ENCODE peak calls at places on chromosomes 6 and 20, in nine cellular contexts. W, A, L, C, I, H, B, E and G are unnamed samples.

GRCh38 chr20:16069416-16070010 is 503.7 kb downstream of the KIF16B start:
- DNase-seq in E (no peak), H (no peak), A (no peak), L (no peak), B (no peak), C (peak), I (no peak), W (no peak), G (no peak)

GRCh38 chr20:51810155-51811039 is 8.1 kb upstream of the SALL4 start:
- DNase-seq in I (peak), B (no peak), A (no peak), H (peak), L (no peak), E (no peak), C (no peak), W (no peak), G (no peak)

GRCh38 chr6:88376759-88377387 is 210.7 kb upstream of the CNR1 start:
- DNase-seq in I (no peak), L (peak), E (no peak), W (no peak), B (peak), H (no peak), A (no peak), C (no peak), G (no peak)

GRCh38 chr20:62740286-62741141 is 31.9 kb downstream of the NTSR1 start:
- DNase-seq in L (peak), E (peak), B (peak), C (peak), I (peak), A (peak), H (no peak), W (peak), G (peak)

GRCh38 chr6:112310439-112311154 is 36.5 kb upstream of the RFPL4B start:
- DNase-seq in I (no peak), B (no peak), W (no peak), H (no peak), E (no peak), C (no peak), A (no peak), L (no peak), G (no peak)

GRCh38 chr6:24909281-24910216 is 26.2 kb downstream of the RIPOR2 start:
- DNase-seq in E (no peak), L (no peak), W (no peak), A (no peak), I (no peak), B (no peak), H (peak), C (no peak), G (no peak)

GRCh38 chr6:21597706-21598273 is 4.2 kb downstream of the SOX4 start:
- DNase-seq in I (no peak), B (no peak), A (no peak), H (no peak), C (no peak), W (no peak), L (no peak), E (peak), G (no peak)

GRCh38 chr6:6821639-6822261 is 233.2 kb downstream of the LY86 start:
- DNase-seq in E (no peak), C (no peak), A (no peak), L (no peak), H (no peak), B (no peak), W (no peak), I (no peak), G (no peak)

GRCh38 chr6:7433211-7433610 is 43.6 kb downstream of the RIOK1 start:
- DNase-seq in C (no peak), H (no peak), A (no peak), E (no peak), B (no peak), W (no peak), L (no peak), I (no peak), G (no peak)

GRCh38 chr20:13022401-13023170 is 13.8 kb downstream of the SPTLC3 start:
- DNase-seq in W (no peak), E (no peak), B (peak), A (no peak), L (peak), I (no peak), H (peak), C (no peak), G (no peak)

GRCh38 chr20:63351811-63352591 is 9.1 kb downstream of the CHRNA4 start:
- DNase-seq in A (no peak), W (no peak), L (no peak), H (peak), I (no peak), C (no peak), B (no peak), E (peak), G (no peak)

GRCh38 chr6:111736005-111736607 is 130.4 kb upstream of the TRAF3IP2 start:
- DNase-seq in A (no peak), C (no peak), L (peak), B (no peak), I (no peak), H (peak), W (no peak), E (no peak), G (no peak)

GRCh38 chr6:32700391-32701040 is 34.1 kb upstream of the HLA-DQB1 start:
- DNase-seq in C (no peak), H (peak), L (peak), I (peak), E (no peak), A (peak), W (peak), B (peak), G (no peak)

GRCh38 chr20:44089987-44090674 is 96.9 kb downstream of the JPH2 start:
- DNase-seq in A (peak), H (no peak), E (no peak), I (peak), W (no peak), C (peak), L (peak), B (peak), G (peak)

GRCh38 chr6:105611606-105612005 is 208.7 kb upstream of the PREP start:
- DNase-seq in C (no peak), I (no peak), H (no peak), W (no peak), L (no peak), E (no peak), A (no peak), B (no peak), G (peak)

GRCh38 chr6:158064725-158065251 is 83.1 kb downstream of the SYNJ2 start:
- DNase-seq in E (no peak), I (no peak), H (no peak), B (no peak), W (no peak), C (no peak), A (no peak), L (no peak), G (no peak)

GRCh38 chr6:158910484-158911075 is 89.4 kb downstream of the RSPH3 start:
- DNase-seq in I (no peak), B (peak), E (no peak), C (peak), A (no peak), H (peak), L (no peak), W (no peak), G (peak)

GRCh38 chr20:36145877-36146707 is 8.4 kb upstream of the EPB41L1 start:
- DNase-seq in I (no peak), B (peak), L (peak), E (peak), W (no peak), C (no peak), H (peak), A (no peak), G (no peak)

GRCh38 chr20:10551732-10552724 is 116.9 kb downstream of the SLX4IP start:
- DNase-seq in W (no peak), I (no peak), E (no peak), B (no peak), A (peak), C (no peak), H (peak), L (no peak), G (no peak)

GRCh38 chr6:113361014-113361645 is 496.0 kb upstream of the MARCKS start:
- DNase-seq in A (no peak), I (peak), L (peak), B (peak), H (no peak), W (no peak), E (no peak), C (no peak), G (peak)

GRCh38 chr6:3484240-3484639 is 27.4 kb upstream of the SLC22A23 start:
- DNase-seq in W (no peak), H (no peak), B (peak), A (no peak), C (no peak), E (no peak), L (peak), I (no peak), G (peak)

GRCh38 chr20:17029698-17030097 is 197.1 kb upstream of the PCSK2 start:
- DNase-seq in W (no peak), A (no peak), H (no peak), E (no peak), L (no peak), B (peak), I (no peak), C (no peak), G (no peak)

DNA sequence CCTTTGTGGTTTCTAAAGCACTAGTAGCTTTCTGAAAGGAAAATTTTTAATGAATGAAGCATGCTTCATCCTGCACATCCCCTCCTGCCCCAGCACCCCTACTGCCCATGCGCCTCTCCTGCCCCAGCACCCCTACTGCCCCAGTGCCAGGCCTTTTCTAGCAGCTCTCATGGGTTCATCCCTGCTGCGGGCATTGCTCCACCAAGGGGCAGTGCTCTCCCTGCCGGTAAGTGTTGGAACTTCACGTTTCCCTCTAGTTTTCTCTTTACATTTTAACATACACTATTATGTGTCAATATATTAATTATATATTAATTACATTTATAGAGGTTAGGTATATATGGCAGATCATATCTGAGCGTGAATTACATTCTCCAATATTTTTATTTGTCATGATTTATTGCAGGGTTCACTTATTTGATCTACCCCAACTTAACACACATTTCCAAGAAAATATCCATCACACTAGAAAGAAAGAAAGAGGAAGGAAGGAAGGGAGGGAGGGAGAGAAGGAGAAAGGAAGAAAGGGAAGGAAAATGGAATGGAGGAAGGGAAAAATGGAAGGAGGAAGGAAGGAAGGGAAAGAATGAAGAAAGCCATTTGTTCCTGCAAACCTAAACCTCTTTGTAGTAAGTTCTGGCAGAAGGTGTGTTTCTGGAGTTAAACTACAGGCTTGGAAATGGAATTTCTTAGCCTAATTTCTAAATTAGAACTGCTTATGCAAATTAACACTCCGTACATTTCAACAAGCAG is 46.8 kb downstream of the CEP43 start:
- DNase-seq in W (no peak), L (no peak), E (no peak), C (no peak), B (no peak), I (peak), A (peak), H (no peak), G (no peak)
- TF ChIP-seq CTCF in W (no peak), L (no peak), E (no peak), C (no peak), B (no peak), I (peak), A (peak), H (peak), G (peak)

GRCh38 chr20:47327711-47328110 is 28.8 kb downstream of the ZMYND8 start:
- DNase-seq in A (no peak), C (no peak), E (no peak), B (no peak), L (no peak), I (no peak), W (no peak), H (no peak), G (no peak)
- H3K27ac ChIP-seq in A (no peak), C (no peak), E (peak), B (no peak), L (no peak), I (peak), W (no peak), H (no peak), G (no peak)

GRCh38 chr6:151693366-151693765 is 114.1 kb upstream of the ESR1 start:
- DNase-seq in W (no peak), E (no peak), B (no peak), C (no peak), L (no peak), I (no peak), A (no peak), H (no peak), G (no peak)

GRCh38 chr6:151689499-151690201 is 117.8 kb upstream of the ESR1 start:
- DNase-seq in E (no peak), C (no peak), W (no peak), B (no peak), A (no peak), H (no peak), I (no peak), L (no peak), G (no peak)

GRCh38 chr6:151690768-151691562 is 116.5 kb upstream of the ESR1 start:
- DNase-seq in I (no peak), A (no peak), B (peak), H (no peak), L (no peak), E (no peak), C (peak), W (peak), G (no peak)

GRCh38 chr6:151692216-151692615 is 115.3 kb upstream of the ESR1 start:
- DNase-seq in I (no peak), L (no peak), H (no peak), C (no peak), E (no peak), B (no peak), W (no peak), A (no peak), G (no peak)

GRCh38 chr6:151690303-151690702 is 117.2 kb upstream of the ESR1 start:
- DNase-seq in E (no peak), I (no peak), W (peak), H (no peak), L (no peak), A (no peak), C (peak), B (no peak), G (peak)
- TF ChIP-seq CTCF in E (peak), I (no peak), W (peak), H (no peak), L (no peak), A (no peak), C (peak), B (no peak), G (peak)

GRCh38 chr6:46235242-46235641 is 64.5 kb upstream of the ENPP5 start:
- DNase-seq in W (no peak), L (no peak), A (no peak), C (no peak), H (no peak), E (no peak), B (no peak), I (no peak), G (no peak)
- H3K27ac ChIP-seq in W (no peak), L (no peak), A (no peak), C (no peak), H (no peak), E (peak), B (no peak), I (no peak), G (no peak)

GRCh38 chr6:52489881-52490280 is 69.7 kb downstream of the EFHC1 start:
- DNase-seq in B (no peak), E (no peak), A (no peak), C (no peak), W (no peak), H (no peak), I (no peak), L (no peak), G (no peak)
- TF ChIP-seq CTCF in B (no peak), E (no peak), A (no peak), C (no peak), W (no peak), H (no peak), I (no peak), L (no peak), G (no peak)

GRCh38 chr20:60139663-60140446 is 181.6 kb downstream of the CDH26 start:
- DNase-seq in B (no peak), C (no peak), A (no peak), W (peak), I (no peak), L (no peak), E (no peak), H (no peak), G (no peak)

GRCh38 chr20:60137657-60138245 is 179.5 kb downstream of the CDH26 start:
- DNase-seq in W (no peak), C (no peak), A (peak), H (peak), E (no peak), B (no peak), I (peak), L (peak), G (no peak)

GRCh38 chr20:60135276-60135675 is 177.1 kb downstream of the CDH26 start:
- DNase-seq in H (no peak), I (no peak), C (no peak), B (no peak), W (no peak), A (no peak), E (no peak), L (no peak), G (no peak)

GRCh38 chr20:60136640-60137411 is 178.6 kb downstream of the CDH26 start:
- DNase-seq in A (no peak), W (no peak), I (no peak), L (no peak), C (no peak), H (no peak), E (no peak), B (no peak), G (no peak)

GRCh38 chr20:60138263-60139127 is 180.3 kb downstream of the CDH26 start:
- DNase-seq in B (peak), L (peak), A (peak), E (peak), H (no peak), C (no peak), I (no peak), W (no peak), G (no peak)
- H3K27ac ChIP-seq in B (no peak), L (no peak), A (peak), E (peak), H (no peak), C (no peak), I (no peak), W (no peak), G (no peak)

DNA sequence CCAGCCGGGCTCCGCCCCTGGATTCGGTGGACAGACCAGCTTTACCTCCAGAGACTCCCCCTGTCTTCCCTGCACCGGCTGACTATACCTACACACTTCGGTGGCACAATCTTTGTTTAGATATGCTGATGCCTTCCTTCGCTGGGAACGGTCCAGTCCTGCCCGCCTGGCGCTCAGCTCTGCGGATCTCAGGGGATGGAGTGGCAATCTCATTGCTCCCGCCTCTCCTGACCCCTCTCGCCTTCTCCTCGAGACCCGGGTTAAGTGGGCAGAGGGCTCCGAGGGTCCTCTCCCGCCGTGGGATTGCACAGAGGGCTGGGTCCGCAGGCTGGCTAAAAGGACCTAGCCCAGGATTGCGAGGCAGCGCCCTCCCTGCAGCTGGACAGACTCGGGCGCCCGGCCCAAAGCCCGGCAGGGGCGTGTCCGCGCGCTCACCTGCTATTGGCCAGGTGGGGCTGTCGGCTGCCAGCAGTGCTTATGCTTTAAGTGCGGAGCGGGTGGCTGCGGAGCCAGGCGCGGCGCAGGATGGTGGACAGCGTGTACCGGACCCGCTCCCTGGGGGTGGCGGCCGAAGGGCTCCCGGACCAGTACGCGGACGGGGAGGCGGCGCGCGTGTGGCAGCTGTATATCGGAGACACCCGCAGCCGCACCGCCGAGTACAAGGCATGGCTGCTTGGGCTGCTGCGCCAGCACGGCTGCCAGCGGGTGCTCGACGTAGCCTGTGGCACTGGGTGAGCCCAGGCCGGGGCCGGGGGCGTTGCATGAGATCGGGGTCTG is at the start of gene GNMT:
- DNase-seq in L (no peak), W (no peak), E (peak), A (no peak), I (peak), B (peak), H (peak), C (no peak), G (no peak)
- TF ChIP-seq CTCF in L (no peak), W (no peak), E (no peak), A (no peak), I (no peak), B (no peak), H (no peak), C (no peak), G (no peak)

GRCh38 chr6:2378891-2379652 is 133.7 kb upstream of the GMDS start:
- DNase-seq in A (no peak), E (no peak), I (peak), W (no peak), H (no peak), C (no peak), B (peak), L (peak), G (peak)
- H3K27ac ChIP-seq in A (no peak), E (no peak), I (no peak), W (no peak), H (no peak), C (no peak), B (no peak), L (no peak), G (peak)

DNA sequence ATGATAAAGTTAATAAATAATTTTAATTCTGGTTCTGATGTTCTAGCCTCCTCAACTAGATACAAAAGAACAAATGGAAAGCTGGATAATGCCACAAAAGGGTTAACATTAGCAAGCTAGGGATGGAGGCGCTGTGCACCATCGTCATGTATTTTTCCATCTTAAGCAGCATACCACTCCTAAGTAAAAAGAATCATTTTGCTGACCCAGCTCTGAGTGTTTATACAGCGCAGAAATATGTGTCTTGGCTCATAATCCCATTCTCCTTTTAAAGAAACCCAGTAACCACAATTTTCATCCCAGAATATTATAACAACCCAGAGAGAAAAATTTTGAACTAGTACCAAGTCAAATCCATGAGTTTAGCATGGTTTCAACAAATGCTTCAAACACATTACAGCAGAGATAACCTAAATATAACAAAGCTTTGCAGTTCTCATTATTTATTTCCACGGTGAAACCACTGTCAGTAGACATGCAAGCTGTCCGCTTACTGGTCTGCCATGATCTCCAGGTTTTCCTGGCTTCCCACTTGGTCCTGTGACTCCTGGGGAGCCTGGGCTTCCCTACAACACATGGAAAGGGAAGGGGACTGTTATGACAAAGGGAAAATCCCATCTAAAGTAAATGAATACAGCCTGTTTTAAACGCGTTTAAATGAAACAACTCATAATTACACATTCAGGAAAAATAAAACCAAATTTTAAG is 111.1 kb downstream of the COL12A1 start:
- DNase-seq in I (peak), C (no peak), H (no peak), E (no peak), B (peak), A (no peak), W (no peak), L (peak), G (no peak)
- TF ChIP-seq CTCF in I (no peak), C (no peak), H (no peak), E (no peak), B (peak), A (no peak), W (no peak), L (peak), G (no peak)